ENCODE peak calls at places on chromosomes 7 and 10, in seven cellular contexts. One of them, this sample, is unnamed.
A peak's percentile ranks its signal among the peaks of the same experiment; 100 is the strongest.

GRCh38 chr10:101080933-101081546 is 19.3 kb downstream of the KAZALD1 start:
- DNase-seq in Panc1: no peak
- DNase-seq in HCT116: no peak
- DNase-seq in spleen: no peak
- DNase-seq in K562: peak; percentile 39
- DNase-seq in endothelial cell of umbilical vein: peak; percentile 11
- DNase-seq in transverse colon: no peak
- DNase-seq in this sample: no peak

GRCh38 chr10:12644380-12645144 is 295.2 kb downstream of the CAMK1D start:
- DNase-seq in Panc1: no peak
- DNase-seq in HCT116: no peak
- DNase-seq in spleen: no peak
- DNase-seq in K562: no peak
- DNase-seq in endothelial cell of umbilical vein: no peak
- DNase-seq in transverse colon: no peak
- DNase-seq in this sample: no peak

GRCh38 chr7:137851361-137851945 is 4.7 kb upstream of the DGKI start:
- DNase-seq in Panc1: no peak
- DNase-seq in HCT116: no peak
- DNase-seq in spleen: no peak
- DNase-seq in K562: no peak
- DNase-seq in endothelial cell of umbilical vein: no peak
- DNase-seq in transverse colon: no peak
- DNase-seq in this sample: no peak

GRCh38 chr10:88534072-88534665 is 48.9 kb downstream of the RNLS start:
- DNase-seq in Panc1: no peak
- DNase-seq in HCT116: no peak
- DNase-seq in spleen: no peak
- DNase-seq in K562: no peak
- DNase-seq in endothelial cell of umbilical vein: no peak
- DNase-seq in transverse colon: no peak
- DNase-seq in this sample: no peak

GRCh38 chr10:61628875-61629513 is 33.7 kb upstream of the CABCOCO1 start:
- DNase-seq in Panc1: peak; percentile 74
- DNase-seq in HCT116: no peak
- DNase-seq in spleen: no peak
- DNase-seq in K562: no peak
- DNase-seq in endothelial cell of umbilical vein: peak; percentile 55
- DNase-seq in transverse colon: no peak
- DNase-seq in this sample: no peak

GRCh38 chr7:12943781-12944180 is 256.3 kb downstream of the ARL4A start:
- DNase-seq in Panc1: no peak
- DNase-seq in HCT116: no peak
- DNase-seq in spleen: no peak
- DNase-seq in K562: no peak
- DNase-seq in endothelial cell of umbilical vein: no peak
- DNase-seq in transverse colon: no peak
- DNase-seq in this sample: no peak

GRCh38 chr10:120601999-120602398 is 145.0 kb downstream of the PLPP4 start:
- DNase-seq in Panc1: no peak
- DNase-seq in HCT116: no peak
- DNase-seq in spleen: no peak
- DNase-seq in K562: no peak
- DNase-seq in endothelial cell of umbilical vein: no peak
- DNase-seq in transverse colon: no peak
- DNase-seq in this sample: no peak

GRCh38 chr10:60006046-60006445 is 99.7 kb upstream of the CCDC6 start:
- DNase-seq in Panc1: no peak
- DNase-seq in HCT116: no peak
- DNase-seq in spleen: no peak
- DNase-seq in K562: no peak
- DNase-seq in endothelial cell of umbilical vein: no peak
- DNase-seq in transverse colon: no peak
- DNase-seq in this sample: no peak

GRCh38 chr10:92799591-92799990 is 48.7 kb upstream of the EXOC6 start:
- DNase-seq in Panc1: no peak
- DNase-seq in HCT116: no peak
- DNase-seq in spleen: no peak
- DNase-seq in K562: no peak
- DNase-seq in endothelial cell of umbilical vein: peak; percentile 29
- DNase-seq in transverse colon: no peak
- DNase-seq in this sample: no peak

GRCh38 chr7:120337308-120337907 is 64.4 kb downstream of the KCND2 start:
- DNase-seq in Panc1: no peak
- DNase-seq in HCT116: peak; percentile 21
- DNase-seq in spleen: no peak
- DNase-seq in K562: peak; percentile 21
- DNase-seq in endothelial cell of umbilical vein: peak; percentile 11
- DNase-seq in transverse colon: no peak
- DNase-seq in this sample: no peak

GRCh38 chr10:130479146-130479545 is 343.0 kb downstream of the GLRX3 start:
- DNase-seq in Panc1: no peak
- DNase-seq in HCT116: no peak
- DNase-seq in spleen: no peak
- DNase-seq in K562: peak; percentile 8
- DNase-seq in endothelial cell of umbilical vein: no peak
- DNase-seq in transverse colon: no peak
- DNase-seq in this sample: no peak

GRCh38 chr7:130940907-130941306 is 206.9 kb upstream of the KLF14 start:
- DNase-seq in Panc1: peak; percentile 54
- DNase-seq in HCT116: no peak
- DNase-seq in spleen: peak; percentile 54
- DNase-seq in K562: no peak
- DNase-seq in endothelial cell of umbilical vein: no peak
- DNase-seq in transverse colon: no peak
- DNase-seq in this sample: no peak

GRCh38 chr7:130941322-130942210 is 207.6 kb upstream of the KLF14 start:
- DNase-seq in Panc1: peak; percentile 91
- DNase-seq in HCT116: no peak
- DNase-seq in spleen: peak; percentile 83
- DNase-seq in K562: peak; percentile 74
- DNase-seq in endothelial cell of umbilical vein: peak; percentile 55
- DNase-seq in transverse colon: peak; percentile 72
- DNase-seq in this sample: peak; percentile 68

GRCh38 chr7:130943336-130943901 is 209.4 kb upstream of the KLF14 start:
- DNase-seq in Panc1: peak; percentile 82
- DNase-seq in HCT116: no peak
- DNase-seq in spleen: no peak
- DNase-seq in K562: no peak
- DNase-seq in endothelial cell of umbilical vein: peak; percentile 75
- DNase-seq in transverse colon: no peak
- DNase-seq in this sample: no peak

GRCh38 chr7:130943981-130944380 is 210.0 kb upstream of the KLF14 start:
- DNase-seq in Panc1: no peak
- DNase-seq in HCT116: no peak
- DNase-seq in spleen: no peak
- DNase-seq in K562: no peak
- DNase-seq in endothelial cell of umbilical vein: no peak
- DNase-seq in transverse colon: no peak
- DNase-seq in this sample: no peak

DNA sequence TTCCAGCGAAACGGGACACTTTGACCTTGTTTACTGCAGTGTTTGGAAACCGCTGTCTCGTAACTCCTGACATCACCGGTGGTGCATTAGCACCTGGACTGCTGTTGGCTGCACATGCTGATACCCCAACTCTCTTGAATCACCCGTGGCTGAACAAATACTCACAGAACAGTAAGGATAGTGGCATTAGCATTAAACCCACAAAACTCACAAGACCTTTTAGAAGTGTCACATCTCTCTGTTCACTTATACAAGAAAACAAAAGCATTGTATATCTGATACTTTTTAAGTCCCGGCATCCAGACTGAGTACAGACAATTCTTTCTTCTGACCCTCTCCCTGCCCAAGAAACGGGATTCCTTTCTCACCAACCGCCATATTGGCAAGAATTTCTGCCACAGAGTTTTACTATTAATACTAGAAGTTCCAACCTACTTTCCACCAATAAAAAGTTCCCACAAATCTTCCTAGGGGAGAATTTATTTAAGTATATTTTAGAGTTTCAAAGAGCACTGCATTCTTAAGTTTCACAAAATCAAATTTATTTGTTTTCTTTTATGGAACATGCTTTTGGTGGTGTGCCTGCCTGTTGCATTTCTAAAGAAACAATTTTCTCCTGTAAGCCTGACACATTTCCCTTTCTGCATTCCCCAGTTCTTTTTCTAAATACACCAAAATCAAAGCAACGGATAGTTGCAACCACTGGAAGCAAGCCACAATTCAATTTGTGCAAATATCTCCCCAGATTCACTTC is 208.4 kb upstream of the KLF14 start:
- DNase-seq in Panc1: peak; percentile 91
- DNase-seq in HCT116: no peak
- DNase-seq in spleen: no peak
- DNase-seq in K562: peak; percentile 58
- DNase-seq in endothelial cell of umbilical vein: peak; percentile 31
- DNase-seq in transverse colon: peak; percentile 69
- DNase-seq in this sample: peak; percentile 55
- TF ChIP-seq POLR2AphosphoS5 in Panc1: peak; percentile 32
- TF ChIP-seq POLR2AphosphoS5 in HCT116: peak; percentile 34
- TF ChIP-seq POLR2AphosphoS5 in spleen: no peak
- TF ChIP-seq POLR2AphosphoS5 in K562: peak; percentile 73
- TF ChIP-seq POLR2AphosphoS5 in endothelial cell of umbilical vein: no peak
- TF ChIP-seq POLR2AphosphoS5 in transverse colon: peak; percentile 55
- TF ChIP-seq POLR2AphosphoS5 in this sample: peak; percentile 58

GRCh38 chr10:97081621-97082235 is 104.0 kb downstream of the SLIT1 start:
- DNase-seq in Panc1: peak; percentile 45
- DNase-seq in HCT116: peak; percentile 34
- DNase-seq in spleen: no peak
- DNase-seq in K562: peak; percentile 77
- DNase-seq in endothelial cell of umbilical vein: peak; percentile 57
- DNase-seq in transverse colon: peak; percentile 51
- DNase-seq in this sample: peak; percentile 21
- TF ChIP-seq CTCF in Panc1: peak; percentile 82
- TF ChIP-seq CTCF in HCT116: peak; percentile 96
- TF ChIP-seq CTCF in spleen: peak; percentile 65
- TF ChIP-seq CTCF in K562: peak; percentile 84
- TF ChIP-seq CTCF in endothelial cell of umbilical vein: peak; percentile 85
- TF ChIP-seq CTCF in transverse colon: peak; percentile 59
- TF ChIP-seq CTCF in this sample: peak; percentile 62

GRCh38 chr7:64888901-64889685 is 14.0 kb upstream of the ZNF273 start:
- DNase-seq in Panc1: no peak
- DNase-seq in HCT116: no peak
- DNase-seq in spleen: peak; percentile 88
- DNase-seq in K562: no peak
- DNase-seq in endothelial cell of umbilical vein: peak; percentile 8
- DNase-seq in transverse colon: peak; percentile 35
- DNase-seq in this sample: no peak
- H3K27me3 ChIP-seq in Panc1: peaks cover 9% of the 10 kb centered on the region
- H3K27me3 ChIP-seq in HCT116: no peaks in the 10 kb centered on the region
- H3K27me3 ChIP-seq in spleen: peaks cover 45% of the 10 kb centered on the region
- H3K27me3 ChIP-seq in K562: no peaks in the 10 kb centered on the region
- H3K27me3 ChIP-seq in endothelial cell of umbilical vein: peaks cover 29% of the 10 kb centered on the region
- H3K27me3 ChIP-seq in transverse colon: peaks cover 33% of the 10 kb centered on the region
- H3K27me3 ChIP-seq in this sample: no peaks in the 10 kb centered on the region

DNA sequence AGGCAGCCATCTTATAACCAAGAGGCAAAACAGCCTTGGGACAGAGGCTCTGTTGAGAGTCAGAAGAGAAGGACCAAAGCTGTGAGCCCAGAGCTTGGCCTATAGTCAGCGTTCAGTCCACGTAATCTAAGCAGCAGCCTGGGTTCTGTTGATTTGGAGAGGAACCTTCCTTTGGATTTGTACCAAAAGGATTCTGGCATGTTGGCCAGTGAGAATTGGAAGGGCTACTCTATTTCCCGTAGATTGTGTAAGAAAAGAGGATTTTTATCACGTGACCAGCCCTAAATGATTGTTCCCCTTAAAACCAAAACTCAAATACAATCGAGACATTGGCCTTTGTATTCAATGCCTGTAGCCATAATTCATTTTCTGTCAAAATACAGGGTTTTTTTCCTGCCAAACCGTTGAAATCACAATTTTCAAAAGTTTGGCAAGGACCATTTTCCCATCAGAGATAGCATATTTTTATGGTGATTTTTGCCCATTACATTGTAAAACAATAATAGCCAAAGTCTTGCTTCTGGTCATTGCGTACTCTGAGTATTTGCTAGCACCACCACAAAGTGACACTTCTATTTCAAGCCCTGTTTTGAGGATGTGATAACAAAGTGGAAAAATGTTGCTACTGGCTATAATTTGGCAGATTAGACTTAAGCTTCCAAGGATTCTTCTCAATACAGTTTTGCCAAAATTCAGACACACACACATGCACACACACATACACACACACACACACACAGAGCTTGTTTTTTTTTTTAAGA is 23.1 kb upstream of the BMPER start:
- DNase-seq in Panc1: no peak
- DNase-seq in HCT116: no peak
- DNase-seq in spleen: no peak
- DNase-seq in K562: no peak
- DNase-seq in endothelial cell of umbilical vein: no peak
- DNase-seq in transverse colon: no peak
- DNase-seq in this sample: no peak
- TF ChIP-seq POLR2AphosphoS5 in Panc1: no peak
- TF ChIP-seq POLR2AphosphoS5 in HCT116: no peak
- TF ChIP-seq POLR2AphosphoS5 in spleen: no peak
- TF ChIP-seq POLR2AphosphoS5 in K562: no peak
- TF ChIP-seq POLR2AphosphoS5 in endothelial cell of umbilical vein: no peak
- TF ChIP-seq POLR2AphosphoS5 in transverse colon: no peak
- TF ChIP-seq POLR2AphosphoS5 in this sample: no peak

DNA sequence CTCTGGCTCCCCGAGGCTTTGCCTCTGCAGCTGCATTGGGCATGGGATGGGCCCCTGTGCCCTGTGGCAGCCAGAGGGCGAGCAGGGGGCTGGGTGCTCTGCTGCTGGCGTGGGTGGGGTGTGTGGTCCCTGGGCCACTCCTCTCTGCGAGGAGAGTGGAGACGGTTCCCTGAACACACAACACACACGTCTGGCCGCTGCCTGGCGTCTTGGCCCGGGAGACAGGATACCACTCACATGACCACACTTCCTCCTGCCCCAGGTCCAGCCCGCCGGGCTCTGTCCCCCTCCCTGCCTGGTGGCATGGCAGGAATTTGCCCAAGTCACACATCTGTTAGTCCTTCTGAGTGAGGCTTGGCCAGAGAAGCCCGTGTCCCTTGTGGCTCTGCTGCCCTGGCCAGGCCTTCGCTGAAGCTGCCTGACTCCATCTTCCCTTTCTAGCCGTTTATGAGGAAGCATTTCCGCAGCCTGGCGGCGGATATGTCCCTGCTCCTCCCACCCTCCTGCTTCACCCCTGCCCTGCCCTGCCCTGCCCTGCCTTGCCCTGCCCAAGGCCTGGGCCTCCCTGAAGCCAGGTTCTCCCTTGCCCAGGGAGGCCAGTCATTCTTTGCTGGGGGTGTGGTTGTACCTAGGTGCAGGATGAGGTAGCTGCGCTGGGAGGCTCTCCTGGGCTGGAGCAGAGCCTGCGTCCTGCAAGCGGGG is 3.0 kb downstream of the BRI3 start:
- DNase-seq in Panc1: no peak
- DNase-seq in HCT116: no peak
- DNase-seq in spleen: peak; percentile 92
- DNase-seq in K562: no peak
- DNase-seq in endothelial cell of umbilical vein: peak; percentile 85
- DNase-seq in transverse colon: peak; percentile 92
- DNase-seq in this sample: peak; percentile 77
- TF ChIP-seq CTCF in Panc1: no peak
- TF ChIP-seq CTCF in HCT116: no peak
- TF ChIP-seq CTCF in spleen: no peak
- TF ChIP-seq CTCF in K562: no peak
- TF ChIP-seq CTCF in endothelial cell of umbilical vein: no peak
- TF ChIP-seq CTCF in transverse colon: no peak
- TF ChIP-seq CTCF in this sample: no peak

GRCh38 chr10:123835575-123835974 is 56.0 kb downstream of the CPXM2 start:
- DNase-seq in Panc1: no peak
- DNase-seq in HCT116: no peak
- DNase-seq in spleen: no peak
- DNase-seq in K562: no peak
- DNase-seq in endothelial cell of umbilical vein: no peak
- DNase-seq in transverse colon: no peak
- DNase-seq in this sample: no peak
- H3K27me3 ChIP-seq in Panc1: peaks cover 27% of the 10 kb centered on the region
- H3K27me3 ChIP-seq in HCT116: peaks cover 71% of the 10 kb centered on the region
- H3K27me3 ChIP-seq in spleen: peaks cover 12% of the 10 kb centered on the region
- H3K27me3 ChIP-seq in K562: no peaks in the 10 kb centered on the region
- H3K27me3 ChIP-seq in endothelial cell of umbilical vein: no peaks in the 10 kb centered on the region
- H3K27me3 ChIP-seq in transverse colon: no peaks in the 10 kb centered on the region
- H3K27me3 ChIP-seq in this sample: no peaks in the 10 kb centered on the region

This sample was measured in prostate gland.